ENCODE peak calls at places on chromosomes 1 and 21, in eight cellular contexts. R is cardiac muscle cell, Z is tibial artery, W is psoas muscle, B is posterior cingulate gyrus, G is left ventricle myocardium inferior, U is amniotic stem cell, A is non-pigmented ciliary epithelial cell. V is an unnamed sample.

GRCh38 chr1:180230791-180231505 is 884 bp downstream of the LHX4 start:
- DNase-seq in W (no peak), G (no peak), B (peak; percentile 79), U (peak; percentile 9), A (no peak), R (peak; percentile 71), Z (no peak), V (no peak)

GRCh38 chr1:1175221-1176062 is 1.8 kb downstream of the TTLL10 start:
- DNase-seq in W (no peak), U (no peak), A (no peak), R (no peak), Z (no peak), B (peak; percentile 77), G (no peak), V (no peak)

GRCh38 chr1:3869751-3870301 is 12.6 kb downstream of the DFFB start:
- DNase-seq in G (no peak), R (peak; percentile 17), W (no peak), A (no peak), B (no peak), U (no peak), Z (no peak), V (no peak)

GRCh38 chr1:13930151-13930550 is 230.2 kb downstream of the PRDM2 start:
- DNase-seq in A (no peak), W (no peak), G (no peak), Z (no peak), U (no peak), B (no peak), R (no peak), V (no peak)

GRCh38 chr1:8360493-8361197 is 42.7 kb downstream of the SLC45A1 start:
- DNase-seq in Z (no peak), B (no peak), A (no peak), R (no peak), G (no peak), W (no peak), U (no peak), V (no peak)

GRCh38 chr1:204074274-204075115 is 1.6 kb downstream of the SOX13 start:
- DNase-seq in W (peak; percentile 78), U (peak; percentile 24), G (peak; percentile 81), A (no peak), B (peak; percentile 88), R (peak; percentile 88), Z (peak; percentile 61), V (no peak)

GRCh38 chr1:69919129-69919921 is 286.1 kb downstream of the LRRC40 start:
- DNase-seq in W (no peak), B (peak; percentile 78), Z (no peak), R (no peak), G (no peak), A (no peak), U (no peak), V (no peak)

GRCh38 chr1:165637427-165637826 is 6.4 kb downstream of the MGST3 start:
- DNase-seq in G (no peak), R (peak; percentile 96), A (no peak), W (no peak), Z (no peak), U (no peak), B (no peak), V (no peak)

GRCh38 chr1:44571712-44572571 is 102.3 kb downstream of the TMEM53 start:
- DNase-seq in U (no peak), Z (no peak), R (peak; percentile 7), B (peak; percentile 35), G (no peak), A (no peak), W (no peak), V (no peak)

GRCh38 chr1:22808846-22809501 is 98.3 kb downstream of the EPHB2 start:
- DNase-seq in R (peak; percentile 91), Z (peak; percentile 42), G (peak; percentile 68), A (no peak), U (no peak), W (peak; percentile 72), B (peak; percentile 89), V (no peak)

GRCh38 chr1:53025034-53025777 is 36.8 kb upstream of the PODN start:
- DNase-seq in Z (peak; percentile 67), A (no peak), B (no peak), G (peak; percentile 31), R (peak; percentile 83), W (peak; percentile 59), U (peak; percentile 76), V (no peak)

GRCh38 chr1:43465694-43466152 is 12.0 kb upstream of the HYI start:
- DNase-seq in G (no peak), Z (no peak), W (no peak), B (no peak), U (no peak), A (no peak), R (no peak), V (no peak)

GRCh38 chr1:188261849-188262248 is 1433.1 kb downstream of the PLA2G4A start:
- DNase-seq in Z (no peak), A (no peak), R (no peak), G (no peak), W (no peak), B (no peak), U (no peak), V (no peak)

GRCh38 chr21:31298618-31299269 is 45.3 kb downstream of the TIAM1 start:
- DNase-seq in A (no peak), R (no peak), W (no peak), B (no peak), Z (no peak), U (no peak), G (no peak), V (no peak)

GRCh38 chr21:37367301-37367757 is 756 bp downstream of the DYRK1A start:
- DNase-seq in U (no peak), R (peak; percentile 20), Z (no peak), A (no peak), B (no peak), G (no peak), W (no peak), V (no peak)

GRCh38 chr1:113714606-113715269 is 44.5 kb downstream of the PHTF1 start:
- DNase-seq in B (no peak), A (no peak), Z (no peak), U (no peak), W (no peak), R (no peak), G (no peak), V (no peak)

GRCh38 chr1:180235077-180235501 is 5.0 kb downstream of the LHX4 start:
- DNase-seq in B (peak; percentile 62), R (no peak), U (no peak), A (no peak), W (no peak), Z (no peak), G (no peak), V (no peak)

GRCh38 chr1:209428241-209428921 is 155.1 kb upstream of the CAMK1G start:
- DNase-seq in G (no peak), A (no peak), Z (no peak), W (no peak), U (no peak), B (no peak), R (no peak), V (peak; percentile 86)

GRCh38 chr1:28983509-28984310 is 69.3 kb downstream of the EPB41 start:
- DNase-seq in A (no peak), U (no peak), Z (no peak), G (peak; percentile 18), R (no peak), B (no peak), W (peak; percentile 31), V (no peak)

GRCh38 chr21:46120301-46121285 is 22.7 kb downstream of the COL6A2 start:
- DNase-seq in W (peak; percentile 12), Z (no peak), B (peak; percentile 76), A (no peak), U (no peak), R (no peak), G (peak; percentile 13), V (no peak)

GRCh38 chr1:11800391-11800755 is 5.4 kb downstream of the MTHFR start:
- DNase-seq in W (no peak), A (no peak), R (no peak), U (no peak), B (peak; percentile 39), Z (no peak), G (no peak), V (no peak)

GRCh38 chr1:219498666-219499065 is 114.2 kb downstream of the ZC3H11B start:
- DNase-seq in W (peak; percentile 17), U (no peak), B (no peak), G (no peak), A (no peak), Z (peak; percentile 70), R (peak; percentile 91), V (no peak)

GRCh38 chr1:34140011-34140676 is 24.9 kb downstream of the CSMD2 start:
- DNase-seq in W (no peak), U (no peak), B (no peak), G (no peak), Z (no peak), R (no peak), A (no peak), V (no peak)

GRCh38 chr1:27405074-27405473 is 12.7 kb downstream of the GPR3 start:
- DNase-seq in R (peak; percentile 87), G (peak; percentile 65), A (no peak), U (no peak), Z (no peak), W (peak; percentile 55), B (no peak), V (no peak)

GRCh38 chr1:85599076-85599491 is 18.5 kb downstream of the CCN1 start:
- DNase-seq in B (no peak), U (no peak), Z (no peak), G (no peak), A (no peak), R (no peak), W (peak; percentile 57), V (no peak)

GRCh38 chr1:23403355-23403734 is 21.2 kb downstream of the TCEA3 start:
- DNase-seq in G (no peak), W (no peak), U (no peak), Z (no peak), B (no peak), R (no peak), A (no peak), V (no peak)

GRCh38 chr1:11458811-11459275 is 20.1 kb upstream of the DISP3 start:
- DNase-seq in B (peak; percentile 91), Z (no peak), W (no peak), U (no peak), A (no peak), G (peak; percentile 51), R (peak; percentile 7), V (peak; percentile 23)

V was measured in prostate gland.